ENCODE peak calls at places on chromosomes 6 and 20, in four cellular contexts. U is ascending aorta, Q is PC-3, X is neural progenitor cell. E is an unnamed sample.

GRCh38 chr6:67361264-67361663 is 1273.8 kb upstream of the ADGRB3 start:
- DNase-seq in U (no peak), Q (no peak), X (no peak), E (no peak)

GRCh38 chr6:11536795-11537194 is 754 bp upstream of the TMEM170B start:
- DNase-seq in U (no peak), Q (no peak), X (peak), E (no peak)

GRCh38 chr6:168157272-168158007 is 78.4 kb upstream of the FRMD1 start:
- DNase-seq in U (no peak), Q (peak), X (peak), E (no peak)

GRCh38 chr6:133741375-133741861 is 147.5 kb upstream of the TCF21 start:
- DNase-seq in U (no peak), Q (no peak), X (peak), E (no peak)

GRCh38 chr6:6840831-6841263 is 252.3 kb downstream of the LY86 start:
- DNase-seq in U (no peak), Q (no peak), X (no peak), E (no peak)

GRCh38 chr6:114714836-114715507 is 372.1 kb upstream of the HS3ST5 start:
- DNase-seq in U (no peak), Q (no peak), X (no peak), E (no peak)

GRCh38 chr6:25713802-25714201 is 40.7 kb upstream of the SLC17A4 start:
- DNase-seq in U (no peak), Q (no peak), X (no peak), E (no peak)

GRCh38 chr6:5537967-5538366 is 276.7 kb downstream of the FARS2 start:
- DNase-seq in U (no peak), Q (peak), X (no peak), E (no peak)

GRCh38 chr6:37168809-37169457 is 1.0 kb upstream of the PIM1 start:
- DNase-seq in U (no peak), Q (peak), X (no peak), E (peak)

GRCh38 chr6:101585501-101585900 is 192.0 kb downstream of the GRIK2 start:
- DNase-seq in U (no peak), Q (peak), X (no peak), E (no peak)

GRCh38 chr6:169424821-169425240 is 171.2 kb upstream of the THBS2 start:
- DNase-seq in U (no peak), Q (no peak), X (no peak), E (no peak)

GRCh38 chr20:17674722-17675518 is 7.1 kb downstream of the RRBP1 start:
- DNase-seq in U (no peak), Q (no peak), X (no peak), E (no peak)

GRCh38 chr6:89963391-89963790 is 69.1 kb downstream of the GJA10 start:
- DNase-seq in U (no peak), Q (no peak), X (no peak), E (no peak)

GRCh38 chr6:109039795-109040194 is 54.9 kb downstream of the SESN1 start:
- DNase-seq in U (no peak), Q (no peak), X (no peak), E (no peak)

GRCh38 chr6:63805808-63806572 is 170.4 kb downstream of the PHF3 start:
- DNase-seq in U (no peak), Q (peak), X (peak), E (no peak)

GRCh38 chr20:11111191-11111590 is 437.4 kb upstream of the JAG1 start:
- DNase-seq in U (no peak), Q (peak), X (no peak), E (no peak)

GRCh38 chr6:25660512-25660911 is 8.5 kb downstream of the SCGN start:
- DNase-seq in U (no peak), Q (peak), X (no peak), E (no peak)

GRCh38 chr20:10795286-10796026 is 121.7 kb upstream of the JAG1 start:
- DNase-seq in U (no peak), Q (no peak), X (no peak), E (no peak)

GRCh38 chr6:84411060-84411629 is 183.7 kb upstream of the CEP162 start:
- DNase-seq in U (no peak), Q (peak), X (no peak), E (no peak)

GRCh38 chr6:135451617-135452190 is 45.8 kb downstream of the AHI1 start:
- DNase-seq in U (no peak), Q (peak), X (peak), E (peak)

GRCh38 chr6:93678841-93679454 is 259.6 kb upstream of the EPHA7 start:
- DNase-seq in U (no peak), Q (peak), X (no peak), E (no peak)

GRCh38 chr6:45423111-45423900 is 45.6 kb upstream of the SUPT3H start:
- DNase-seq in U (no peak), Q (peak), X (peak), E (no peak)

GRCh38 chr20:9996944-9997343 is 37.8 kb upstream of the ANKEF1 start:
- DNase-seq in U (no peak), Q (peak), X (no peak), E (no peak)

GRCh38 chr20:19047040-19047950 is 165.1 kb upstream of the SLC24A3 start:
- DNase-seq in U (no peak), Q (peak), X (no peak), E (no peak)

GRCh38 chr6:42197574-42198362 is 3.0 kb upstream of the GUCA1B start:
- DNase-seq in U (no peak), Q (peak), X (no peak), E (no peak)

GRCh38 chr6:55433446-55434130 is 106.3 kb downstream of the GFRAL start:
- DNase-seq in U (no peak), Q (peak), X (peak), E (no peak)

GRCh38 chr6:158061709-158062461 is 80.2 kb downstream of the SYNJ2 start:
- DNase-seq in U (no peak), Q (no peak), X (no peak), E (no peak)

GRCh38 chr6:17015144-17015543 is 86.7 kb upstream of the STMND1 start:
- DNase-seq in U (no peak), Q (peak), X (no peak), E (no peak)

GRCh38 chr6:149140137-149140909 is 177.2 kb upstream of the TAB2 start:
- DNase-seq in U (no peak), Q (no peak), X (no peak), E (peak)

GRCh38 chr20:12171927-12172581 is 254.4 kb downstream of the BTBD3 start:
- DNase-seq in U (no peak), Q (peak), X (no peak), E (no peak)

GRCh38 chr20:12170406-12170805 is 252.7 kb downstream of the BTBD3 start:
- DNase-seq in U (no peak), Q (no peak), X (no peak), E (no peak)

GRCh38 chr20:12166053-12166717 is 248.5 kb downstream of the BTBD3 start:
- DNase-seq in U (no peak), Q (peak), X (no peak), E (no peak)
- H3K27ac ChIP-seq in U (no peak), Q (peak), X (no peak), E (no peak)

DNA sequence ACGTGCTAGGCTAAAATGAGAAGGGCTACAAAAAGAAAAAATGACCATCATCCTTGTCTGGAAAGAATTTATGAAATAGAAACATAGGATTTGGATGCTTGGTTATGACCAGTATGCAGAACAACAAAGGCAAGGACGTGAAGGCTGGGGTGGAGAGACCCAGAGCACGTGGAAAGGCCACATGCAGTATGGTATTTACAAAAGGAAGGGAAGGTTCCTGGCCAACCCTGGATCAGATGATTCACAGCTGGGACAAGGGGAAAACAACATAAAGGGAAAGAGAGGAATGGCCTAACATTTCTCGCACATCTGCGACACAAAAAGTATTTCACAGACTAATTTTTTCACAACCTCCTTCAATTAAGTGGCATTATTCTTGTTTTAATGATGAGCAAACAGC is 8.2 kb downstream of the STX7 start:
- DNase-seq in U (no peak), Q (no peak), X (no peak), E (no peak)
- H3K27ac ChIP-seq in U (no peak), Q (no peak), X (no peak), E (no peak)

GRCh38 chr6:46632053-46632452 is 20.6 kb downstream of the CYP39A1 start:
- DNase-seq in U (no peak), Q (no peak), X (no peak), E (no peak)
- H3K27ac ChIP-seq in U (no peak), Q (no peak), X (no peak), E (no peak)

GRCh38 chr6:30295844-30296243 is 30.9 kb upstream of the TRIM39 start:
- DNase-seq in U (no peak), Q (no peak), X (no peak), E (no peak)
- H3K27ac ChIP-seq in U (no peak), Q (no peak), X (no peak), E (no peak)